ENCODE peak calls at places on chromosomes 3 and 15, in four cellular contexts. W is HepG2, T is K562, S is GM12878. E is an unnamed sample.

GRCh38 chr3:60301142-60301541 is 950.1 kb downstream of the FHIT start:
- DNase-seq in S (no peak), W (no peak), T (no peak), E (no peak)

GRCh38 chr3:178699810-178700209 is 163.6 kb downstream of the KCNMB2 start:
- DNase-seq in W (no peak), S (no peak), T (no peak), E (no peak)

GRCh38 chr3:133294253-133294652 is 105.6 kb upstream of the BFSP2 start:
- DNase-seq in T (no peak), S (no peak), W (no peak), E (no peak)

GRCh38 chr3:66592927-66593625 is 92.3 kb upstream of the LRIG1 start:
- DNase-seq in T (no peak), S (no peak), W (no peak), E (no peak)

GRCh38 chr3:55631766-55632331 is 144.7 kb upstream of the WNT5A start:
- DNase-seq in W (no peak), S (no peak), T (no peak), E (no peak)

GRCh38 chr3:67783281-67784250 is 129.2 kb upstream of the SUCLG2 start:
- DNase-seq in T (no peak), S (no peak), W (no peak), E (no peak)

GRCh38 chr15:26391556-26392229 is 381.2 kb downstream of the GABRB3 start:
- DNase-seq in S (no peak), T (no peak), W (no peak), E (no peak)

GRCh38 chr3:143597774-143598652 is 250.3 kb downstream of the SLC9A9 start:
- DNase-seq in S (no peak), W (no peak), T (no peak), E (no peak)

GRCh38 chr15:64847448-64847847 is 5.7 kb downstream of the PLEKHO2 start:
- DNase-seq in S (no peak), T (no peak), W (no peak), E (no peak)

GRCh38 chr3:172332256-172333041 is 115.8 kb downstream of the GHSR start:
- DNase-seq in W (peak), T (peak), S (no peak), E (peak)

GRCh38 chr15:84600331-84600686 is 500 bp upstream of the ZSCAN2 start:
- DNase-seq in S (no peak), W (peak), T (peak), E (peak)

GRCh38 chr3:49279376-49279775 is 2.3 kb upstream of the C3orf62 start:
- DNase-seq in W (no peak), T (no peak), S (no peak), E (no peak)

GRCh38 chr3:188689101-188689574 is 482.6 kb upstream of the TPRG1 start:
- DNase-seq in S (no peak), W (no peak), T (no peak), E (no peak)

GRCh38 chr3:26236511-26236910 is 386.1 kb upstream of the LRRC3B start:
- DNase-seq in S (no peak), W (no peak), T (no peak), E (no peak)

GRCh38 chr3:105425153-105425502 is 58.4 kb downstream of the ALCAM start:
- DNase-seq in T (no peak), S (no peak), W (no peak), E (no peak)

DNA sequence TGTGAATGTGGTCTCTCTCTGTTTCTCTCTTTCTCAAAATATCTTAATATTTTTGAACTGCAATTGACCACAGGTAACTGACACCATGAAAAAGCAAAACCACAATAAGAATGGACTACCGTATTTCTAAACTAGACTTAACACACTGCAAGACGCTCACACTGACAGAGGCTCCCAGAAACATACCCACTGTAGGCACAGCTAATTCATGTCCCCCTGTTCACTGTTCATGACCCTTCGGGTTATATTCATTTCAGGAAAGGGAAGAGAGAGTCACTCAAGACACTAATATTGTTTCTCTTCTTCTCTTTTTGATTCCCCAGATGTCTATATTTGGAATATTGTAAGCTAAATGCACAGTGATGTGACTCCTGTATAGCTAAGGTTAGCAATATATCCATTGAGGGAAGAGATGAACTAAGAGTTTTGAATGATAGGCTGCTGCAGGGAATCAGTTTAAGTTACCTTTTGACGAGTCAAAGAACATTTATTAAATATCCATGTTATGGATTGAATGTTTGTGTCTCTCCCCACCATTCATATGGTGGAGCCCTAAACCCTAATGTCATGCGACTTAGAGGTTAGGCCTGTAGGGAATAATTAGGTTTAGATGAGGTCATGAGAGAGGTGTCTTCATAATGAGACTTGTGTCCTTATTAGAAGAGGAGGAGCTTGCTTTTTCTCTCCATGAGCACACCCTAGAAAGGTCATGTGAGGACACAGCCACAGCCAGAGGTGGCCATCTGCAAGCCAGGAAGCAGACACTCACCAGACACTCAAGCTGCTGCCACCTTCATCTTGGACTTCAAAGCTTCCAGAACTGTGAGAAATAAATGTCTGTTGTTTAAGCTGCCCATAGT is 216.6 kb upstream of the GRM7 start:
- DNase-seq in W (no peak), T (peak), S (peak), E (no peak)
- TF ChIP-seq ESRRA in W (no peak), T (no peak), S (no peak), E (no peak)

DNA sequence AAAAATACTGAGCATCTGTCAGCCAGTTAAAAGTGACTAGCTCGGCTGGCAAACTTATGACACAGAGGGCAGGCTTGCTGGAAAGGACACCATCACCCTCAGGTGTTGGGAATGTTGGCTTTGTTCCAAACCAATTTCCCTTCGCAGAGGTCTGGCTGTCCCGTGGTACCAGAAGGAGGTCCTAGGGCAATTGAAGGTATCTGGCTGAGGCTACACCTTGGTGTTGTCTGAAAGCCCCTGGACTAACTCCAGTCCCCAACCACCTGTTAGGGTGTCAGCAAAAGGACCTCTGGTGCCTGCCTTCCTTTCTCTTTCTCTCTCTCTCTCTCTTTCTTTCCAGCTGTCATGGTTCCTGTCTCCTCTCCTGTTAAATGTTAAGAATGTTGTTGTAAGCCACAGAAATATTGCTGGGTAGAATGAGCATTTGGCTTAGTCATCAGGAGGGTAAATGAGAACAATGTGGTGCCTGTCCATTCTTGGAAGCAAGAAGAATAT is 12.5 kb downstream of the PRR20G start:
- DNase-seq in W (no peak), T (no peak), S (no peak), E (no peak)
- TF ChIP-seq KDM1A in W (no peak), T (no peak), S (no peak), E (no peak)

GRCh38 chr15:48803877-48804276 is 7.0 kb downstream of the CEP152 start:
- DNase-seq in T (no peak), W (no peak), S (no peak), E (no peak)

GRCh38 chr15:48802867-48803266 is 8.0 kb downstream of the CEP152 start:
- DNase-seq in T (no peak), W (no peak), S (no peak), E (no peak)

GRCh38 chr15:48810414-48811324 is at the start of gene CEP152:
- DNase-seq in W (peak), T (peak), S (peak), E (peak)

GRCh38 chr15:48802257-48802656 is 8.6 kb downstream of the CEP152 start:
- DNase-seq in T (no peak), S (no peak), W (no peak), E (no peak)

GRCh38 chr15:48806151-48806550 is 4.7 kb downstream of the CEP152 start:
- DNase-seq in W (no peak), T (no peak), S (no peak), E (no peak)
- TF ChIP-seq ESRRA in W (no peak), T (no peak), S (no peak), E (no peak)

GRCh38 chr15:78828930-78829329 is 17.7 kb upstream of the ADAMTS7 start:
- DNase-seq in T (no peak), W (no peak), S (no peak), E (no peak)
- TF ChIP-seq KDM1A in T (no peak), W (no peak), S (no peak), E (no peak)

DNA sequence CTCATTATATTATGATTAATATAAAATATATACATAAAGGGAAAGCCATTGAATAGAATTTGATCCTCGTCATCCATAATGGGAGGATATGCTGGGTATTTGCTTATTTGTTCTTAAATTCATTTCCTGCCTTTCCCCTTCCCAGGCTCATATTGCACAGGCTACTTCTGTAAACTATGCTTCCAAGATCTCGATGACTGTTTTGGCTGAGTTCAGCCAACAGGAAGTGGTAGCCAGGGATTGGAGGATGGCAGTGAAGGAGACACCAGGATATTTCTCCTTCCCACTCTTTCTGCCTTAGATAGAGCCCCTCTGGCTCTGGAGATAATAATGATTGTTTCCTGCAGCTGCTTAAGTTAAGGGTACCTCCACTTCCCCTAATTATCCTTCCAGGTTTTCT is 44.3 kb upstream of the DYNC1LI1 start:
- DNase-seq in S (no peak), T (no peak), W (no peak), E (no peak)
- TF ChIP-seq ESRRA in S (no peak), T (no peak), W (no peak), E (no peak)

DNA sequence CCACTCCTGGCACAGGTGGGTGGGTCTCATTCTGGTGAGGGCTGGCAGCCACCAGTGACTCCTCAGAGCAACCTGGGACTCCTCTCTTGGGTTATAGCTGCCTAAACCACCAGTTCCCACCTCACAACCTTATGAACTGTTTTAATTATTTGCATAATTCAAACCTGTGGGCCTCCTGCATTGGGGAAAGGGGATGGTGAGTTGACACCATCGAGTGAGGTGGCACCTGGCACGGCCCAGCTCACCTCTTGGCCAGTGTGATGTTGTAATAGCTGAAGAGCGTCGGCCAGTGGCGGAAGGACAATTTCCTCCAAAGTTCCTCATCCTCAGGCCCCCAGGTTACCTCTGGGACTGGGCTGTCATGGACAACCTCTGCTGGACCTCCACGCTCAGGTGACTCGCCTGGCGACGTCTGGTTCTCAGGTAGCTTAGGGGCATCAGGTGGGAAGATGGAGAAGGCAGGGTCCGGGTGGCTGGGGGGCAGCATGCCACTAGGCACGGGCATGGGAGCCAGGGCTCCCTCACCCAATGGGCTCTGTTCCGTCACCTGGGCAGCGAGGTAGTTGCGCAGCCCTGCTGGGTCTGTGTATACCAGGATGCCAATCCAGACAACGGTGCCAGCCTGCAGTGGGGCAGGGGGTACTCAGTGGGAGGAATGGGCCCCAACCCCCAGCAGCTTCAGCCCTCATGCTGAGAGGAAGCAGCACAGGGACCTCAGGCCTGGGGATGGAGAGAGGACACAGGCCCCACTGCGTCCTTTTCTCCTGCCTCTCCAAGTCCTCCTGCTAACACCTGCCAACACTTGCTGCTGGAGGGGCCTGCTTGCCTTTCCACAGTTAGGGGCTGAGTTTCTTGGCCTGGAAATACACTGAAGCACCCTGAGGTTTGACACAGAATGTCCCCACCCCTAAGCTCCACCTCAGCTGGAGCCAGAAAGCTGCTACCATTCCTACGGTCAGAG is 38.5 kb downstream of the PTPN23 start:
- DNase-seq in W (no peak), T (no peak), S (no peak), E (no peak)
- TF ChIP-seq KDM1A in W (no peak), T (no peak), S (no peak), E (no peak)

GRCh38 chr3:81516042-81516441 is 245.4 kb downstream of the GBE1 start:
- DNase-seq in S (no peak), W (no peak), T (no peak), E (no peak)
- TF ChIP-seq ESRRA in S (no peak), W (no peak), T (no peak), E (no peak)

GRCh38 chr15:40047413-40048154 is 8.6 kb upstream of the SRP14 start:
- DNase-seq in W (no peak), T (no peak), S (peak), E (no peak)
- TF ChIP-seq KDM1A in W (no peak), T (no peak), S (no peak), E (no peak)

GRCh38 chr3:106945435-106945834 is 431.8 kb upstream of the CCDC54 start:
- DNase-seq in T (no peak), S (no peak), W (no peak), E (no peak)
- TF ChIP-seq ESRRA in T (no peak), S (no peak), W (no peak), E (no peak)

GRCh38 chr3:126932188-126932931 is 50.6 kb upstream of the PLXNA1 start:
- DNase-seq in W (no peak), S (no peak), T (no peak), E (no peak)
- TF ChIP-seq KDM1A in W (no peak), S (no peak), T (no peak), E (no peak)